ENCODE peak calls at places on chromosomes 16 and 17, in nine cellular contexts. One of them, this sample, is unnamed.

GRCh38 chr17:9816472-9816871 is 5.4 kb downstream of the GSG1L2 start:
- DNase-seq in mesendoderm: no peak
- DNase-seq in T follicular helper cell: no peak
- DNase-seq in left ventricle myocardium inferior: no peak
- DNase-seq in transverse colon: no peak
- DNase-seq in stimulated activated CD4-positive, alpha-beta T cell treated with anti-CD3 and anti-CD28 coated beads, Interleukin-12 subunit alpha, Interleukin-12 subunit beta, amount 100 ng/mL, for 48 hours: no peak
- DNase-seq in nephron progenitor cell: no peak
- DNase-seq in breast epithelium: no peak
- DNase-seq in RWPE1: no peak
- DNase-seq in this sample: no peak

GRCh38 chr17:7538891-7539290 is 10.0 kb upstream of the TNFSF12 start:
- DNase-seq in transverse colon: no peak
- DNase-seq in stimulated activated CD4-positive, alpha-beta T cell treated with anti-CD3 and anti-CD28 coated beads, Interleukin-12 subunit alpha, Interleukin-12 subunit beta, amount 100 ng/mL, for 48 hours: no peak
- DNase-seq in breast epithelium: no peak
- DNase-seq in nephron progenitor cell: no peak
- DNase-seq in left ventricle myocardium inferior: no peak
- DNase-seq in T follicular helper cell: no peak
- DNase-seq in RWPE1: no peak
- DNase-seq in mesendoderm: no peak
- DNase-seq in this sample: peak

GRCh38 chr16:89315791-89316581 is 98.5 kb downstream of the ZNF778 start:
- DNase-seq in transverse colon: peak
- DNase-seq in left ventricle myocardium inferior: peak
- DNase-seq in RWPE1: peak
- DNase-seq in T follicular helper cell: peak
- DNase-seq in nephron progenitor cell: no peak
- DNase-seq in stimulated activated CD4-positive, alpha-beta T cell treated with anti-CD3 and anti-CD28 coated beads, Interleukin-12 subunit alpha, Interleukin-12 subunit beta, amount 100 ng/mL, for 48 hours: peak
- DNase-seq in mesendoderm: no peak
- DNase-seq in breast epithelium: no peak
- DNase-seq in this sample: peak

GRCh38 chr16:22192261-22193133 is 13.6 kb upstream of the EEF2K start:
- DNase-seq in stimulated activated CD4-positive, alpha-beta T cell treated with anti-CD3 and anti-CD28 coated beads, Interleukin-12 subunit alpha, Interleukin-12 subunit beta, amount 100 ng/mL, for 48 hours: peak
- DNase-seq in mesendoderm: no peak
- DNase-seq in nephron progenitor cell: peak
- DNase-seq in left ventricle myocardium inferior: peak
- DNase-seq in transverse colon: peak
- DNase-seq in breast epithelium: peak
- DNase-seq in T follicular helper cell: peak
- DNase-seq in RWPE1: peak
- DNase-seq in this sample: peak

GRCh38 chr16:66524601-66525164 is 25.2 kb downstream of the TK2 start:
- DNase-seq in T follicular helper cell: no peak
- DNase-seq in RWPE1: no peak
- DNase-seq in transverse colon: peak
- DNase-seq in nephron progenitor cell: no peak
- DNase-seq in left ventricle myocardium inferior: peak
- DNase-seq in breast epithelium: no peak
- DNase-seq in stimulated activated CD4-positive, alpha-beta T cell treated with anti-CD3 and anti-CD28 coated beads, Interleukin-12 subunit alpha, Interleukin-12 subunit beta, amount 100 ng/mL, for 48 hours: no peak
- DNase-seq in mesendoderm: no peak
- DNase-seq in this sample: no peak

GRCh38 chr16:23896832-23897821 is 61.3 kb downstream of the PRKCB start:
- DNase-seq in transverse colon: no peak
- DNase-seq in T follicular helper cell: no peak
- DNase-seq in stimulated activated CD4-positive, alpha-beta T cell treated with anti-CD3 and anti-CD28 coated beads, Interleukin-12 subunit alpha, Interleukin-12 subunit beta, amount 100 ng/mL, for 48 hours: no peak
- DNase-seq in nephron progenitor cell: no peak
- DNase-seq in breast epithelium: no peak
- DNase-seq in mesendoderm: no peak
- DNase-seq in left ventricle myocardium inferior: no peak
- DNase-seq in RWPE1: no peak
- DNase-seq in this sample: no peak

GRCh38 chr17:7060165-7060890 is 16.4 kb upstream of the SLC16A11 start:
- DNase-seq in RWPE1: peak
- DNase-seq in nephron progenitor cell: no peak
- DNase-seq in T follicular helper cell: no peak
- DNase-seq in stimulated activated CD4-positive, alpha-beta T cell treated with anti-CD3 and anti-CD28 coated beads, Interleukin-12 subunit alpha, Interleukin-12 subunit beta, amount 100 ng/mL, for 48 hours: no peak
- DNase-seq in mesendoderm: no peak
- DNase-seq in breast epithelium: no peak
- DNase-seq in left ventricle myocardium inferior: no peak
- DNase-seq in transverse colon: no peak
- DNase-seq in this sample: peak

GRCh38 chr16:61128545-61129323 is 907.5 kb downstream of the CDH8 start:
- DNase-seq in left ventricle myocardium inferior: no peak
- DNase-seq in breast epithelium: no peak
- DNase-seq in RWPE1: no peak
- DNase-seq in nephron progenitor cell: no peak
- DNase-seq in stimulated activated CD4-positive, alpha-beta T cell treated with anti-CD3 and anti-CD28 coated beads, Interleukin-12 subunit alpha, Interleukin-12 subunit beta, amount 100 ng/mL, for 48 hours: no peak
- DNase-seq in mesendoderm: no peak
- DNase-seq in transverse colon: no peak
- DNase-seq in T follicular helper cell: no peak
- DNase-seq in this sample: no peak

GRCh38 chr17:12789075-12789975 is at the start of gene ARHGAP44:
- DNase-seq in breast epithelium: peak
- DNase-seq in left ventricle myocardium inferior: peak
- DNase-seq in T follicular helper cell: no peak
- DNase-seq in nephron progenitor cell: peak
- DNase-seq in stimulated activated CD4-positive, alpha-beta T cell treated with anti-CD3 and anti-CD28 coated beads, Interleukin-12 subunit alpha, Interleukin-12 subunit beta, amount 100 ng/mL, for 48 hours: peak
- DNase-seq in mesendoderm: peak
- DNase-seq in RWPE1: peak
- DNase-seq in transverse colon: peak
- DNase-seq in this sample: peak

GRCh38 chr17:50102164-50102991 is 7.2 kb downstream of the PDK2 start:
- DNase-seq in breast epithelium: no peak
- DNase-seq in T follicular helper cell: no peak
- DNase-seq in mesendoderm: no peak
- DNase-seq in left ventricle myocardium inferior: peak
- DNase-seq in nephron progenitor cell: no peak
- DNase-seq in transverse colon: peak
- DNase-seq in RWPE1: no peak
- DNase-seq in stimulated activated CD4-positive, alpha-beta T cell treated with anti-CD3 and anti-CD28 coated beads, Interleukin-12 subunit alpha, Interleukin-12 subunit beta, amount 100 ng/mL, for 48 hours: no peak
- DNase-seq in this sample: peak